ENCODE peak calls at places on chromosome 22, in ten cellular contexts. O is A549, C is SK-N-SH, K is upper lobe of left lung, I is transverse colon, R is suprapubic skin, S is sigmoid colon, M is HepG2, T is tibial nerve, H is ovary. N is an unnamed sample.

GRCh38 chr22:35894937-35895708 is 133.5 kb downstream of the RBFOX2 start:
- DNase-seq in O (peak; percentile 37), C (peak; percentile 29), K (no peak), I (peak; percentile 12), R (no peak), S (peak; percentile 85), M (no peak), T (no peak), H (no peak), N (no peak)

GRCh38 chr22:36022162-36022561 is 6.5 kb downstream of the RBFOX2 start:
- DNase-seq in O (no peak), C (no peak), K (no peak), I (no peak), R (no peak), S (no peak), M (no peak), T (no peak), H (no peak), N (no peak)

GRCh38 chr22:36334081-36334831 is 53.5 kb downstream of the MYH9 start:
- DNase-seq in O (peak; percentile 54), C (no peak), K (peak; percentile 78), I (peak; percentile 52), R (no peak), S (peak; percentile 85), M (no peak), T (no peak), H (no peak), N (no peak)

GRCh38 chr22:50613291-50613981 is 12.8 kb downstream of the MAPK8IP2 start:
- DNase-seq in O (no peak), C (peak; percentile 39), K (peak; percentile 83), I (peak; percentile 89), R (no peak), S (no peak), M (peak; percentile 71), T (no peak), H (no peak), N (peak; percentile 95)

GRCh38 chr22:35523167-35523928 is 17.3 kb upstream of the RASD2 start:
- DNase-seq in O (no peak), C (no peak), K (peak; percentile 59), I (no peak), R (no peak), S (no peak), M (no peak), T (no peak), H (no peak), N (no peak)

GRCh38 chr22:27876684-27877083 is 42.4 kb downstream of the PITPNB start:
- DNase-seq in O (no peak), C (no peak), K (no peak), I (no peak), R (no peak), S (no peak), M (no peak), T (no peak), H (no peak), N (no peak)

GRCh38 chr22:27980424-27981148 is 61.5 kb upstream of the PITPNB start:
- DNase-seq in O (no peak), C (no peak), K (peak; percentile 29), I (no peak), R (peak; percentile 45), S (no peak), M (no peak), T (no peak), H (no peak), N (no peak)

GRCh38 chr22:49181942-49182341 is 645.7 kb downstream of the BRD1 start:
- DNase-seq in O (no peak), C (no peak), K (no peak), I (no peak), R (no peak), S (no peak), M (no peak), T (no peak), H (no peak), N (no peak)

GRCh38 chr22:24410110-24410856 is 17.1 kb upstream of the ADORA2A start:
- DNase-seq in O (no peak), C (peak; percentile 6), K (no peak), I (no peak), R (no peak), S (no peak), M (no peak), T (no peak), H (no peak), N (peak; percentile 22)

GRCh38 chr22:26589845-26590524 is at the start of gene TPST2:
- DNase-seq in O (peak; percentile 60), C (peak; percentile 98), K (peak; percentile 97), I (peak; percentile 85), R (peak; percentile 83), S (peak; percentile 86), M (peak; percentile 38), T (peak; percentile 61), H (peak; percentile 87), N (peak; percentile 83)

GRCh38 chr22:25567305-25567704 is 2.8 kb downstream of the GRK3 start:
- DNase-seq in O (no peak), C (peak; percentile 30), K (no peak), I (no peak), R (no peak), S (no peak), M (no peak), T (no peak), H (no peak), N (no peak)

GRCh38 chr22:36162127-36163034 is 1.8 kb upstream of the APOL3 start:
- DNase-seq in O (no peak), C (no peak), K (no peak), I (no peak), R (no peak), S (no peak), M (no peak), T (no peak), H (no peak), N (no peak)

GRCh38 chr22:28015056-28015445 is 96.0 kb upstream of the PITPNB start:
- DNase-seq in O (no peak), C (no peak), K (no peak), I (no peak), R (peak; percentile 53), S (peak; percentile 44), M (no peak), T (no peak), H (no peak), N (no peak)

GRCh38 chr22:41557401-41558240 is 3.2 kb upstream of the CSDC2 start:
- DNase-seq in O (no peak), C (no peak), K (no peak), I (peak; percentile 46), R (no peak), S (peak; percentile 88), M (peak; percentile 70), T (peak; percentile 51), H (peak; percentile 95), N (peak; percentile 78)

GRCh38 chr22:40499187-40499753 is 128.9 kb downstream of the SGSM3 start:
- DNase-seq in O (peak; percentile 89), C (peak; percentile 14), K (no peak), I (no peak), R (no peak), S (no peak), M (peak; percentile 84), T (no peak), H (no peak), N (peak; percentile 37)

GRCh38 chr22:20193761-20194494 is 43.1 kb upstream of the CCDC188 start:
- DNase-seq in O (no peak), C (no peak), K (peak; percentile 64), I (no peak), R (no peak), S (no peak), M (no peak), T (no peak), H (no peak), N (no peak)
- H3K4me1 ChIP-seq in O (no peaks in the 10 kb centered on the region), C (no peaks in the 10 kb centered on the region), K (no peaks in the 10 kb centered on the region), I (no peaks in the 10 kb centered on the region), R (no peaks in the 10 kb centered on the region), S (no peaks in the 10 kb centered on the region), M (no peaks in the 10 kb centered on the region), T (no peaks in the 10 kb centered on the region), H (peaks cover 5% of the 10 kb centered on the region), N (no peaks in the 10 kb centered on the region)

DNA sequence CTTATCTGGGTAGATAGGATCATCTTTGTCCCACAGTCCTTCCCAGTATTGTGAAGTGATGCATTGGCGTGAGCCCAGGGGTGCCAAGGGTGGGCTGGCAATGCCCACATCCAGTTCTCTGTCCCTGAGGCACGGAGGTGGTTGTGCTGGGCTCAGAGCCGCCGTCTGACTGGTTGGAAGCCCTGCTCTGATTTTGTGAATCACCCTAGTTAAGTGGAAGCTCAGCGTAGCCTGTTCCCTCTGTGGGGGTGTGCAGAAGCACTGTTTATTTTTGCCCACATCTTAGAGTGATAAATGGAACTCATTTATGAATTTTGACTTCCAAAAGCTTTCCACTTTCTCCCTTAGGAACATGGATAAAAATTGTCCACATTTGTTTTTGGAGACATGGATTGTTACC is 13.6 kb downstream of the BCR start:
- DNase-seq in O (no peak), C (no peak), K (no peak), I (no peak), R (no peak), S (no peak), M (no peak), T (no peak), H (no peak), N (no peak)
- TF ChIP-seq EP300 in O (no peak), C (no peak), K (no peak), I (no peak), R (no peak), S (no peak), M (no peak), T (no peak), H (no peak), N (no peak)

GRCh38 chr22:48096411-48096810 is 1334.0 kb downstream of the TBC1D22A start:
- DNase-seq in O (no peak), C (no peak), K (no peak), I (no peak), R (peak; percentile 64), S (peak; percentile 39), M (no peak), T (no peak), H (no peak), N (no peak)

GRCh38 chr22:48098936-48099245 is 1336.4 kb downstream of the TBC1D22A start:
- DNase-seq in O (no peak), C (no peak), K (no peak), I (no peak), R (peak; percentile 43), S (peak; percentile 25), M (no peak), T (no peak), H (no peak), N (no peak)

GRCh38 chr22:48097723-48098122 is 1335.3 kb downstream of the TBC1D22A start:
- DNase-seq in O (no peak), C (no peak), K (no peak), I (no peak), R (peak; percentile 18), S (no peak), M (no peak), T (no peak), H (no peak), N (no peak)

GRCh38 chr22:48098243-48098935 is 1335.9 kb downstream of the TBC1D22A start:
- DNase-seq in O (no peak), C (no peak), K (no peak), I (no peak), R (no peak), S (no peak), M (no peak), T (no peak), H (no peak), N (no peak)

GRCh38 chr22:48096846-48097665 is 1334.6 kb downstream of the TBC1D22A start:
- DNase-seq in O (no peak), C (no peak), K (peak; percentile 48), I (no peak), R (peak; percentile 57), S (peak; percentile 48), M (no peak), T (no peak), H (no peak), N (no peak)
- H3K4me1 ChIP-seq in O (no peaks in the 10 kb centered on the region), C (no peaks in the 10 kb centered on the region), K (no peaks in the 10 kb centered on the region), I (no peaks in the 10 kb centered on the region), R (no peaks in the 10 kb centered on the region), S (peaks cover 9% of the 10 kb centered on the region), M (no peaks in the 10 kb centered on the region), T (no peaks in the 10 kb centered on the region), H (no peaks in the 10 kb centered on the region), N (no peaks in the 10 kb centered on the region)

GRCh38 chr22:22094921-22095320 is 112.3 kb upstream of the TOP3B start:
- DNase-seq in O (no peak), C (no peak), K (no peak), I (no peak), R (no peak), S (no peak), M (no peak), T (no peak), H (no peak), N (no peak)
- TF ChIP-seq EP300 in O (no peak), C (no peak), K (no peak), I (no peak), R (no peak), S (no peak), M (no peak), T (no peak), H (no peak), N (no peak)

N was measured in stomach.